ENCODE peak calls at places on chromosomes 6 and 20, in five cellular contexts. P, T, A, F and H are unnamed samples.

GRCh38 chr6:7691675-7692452 is 34.0 kb upstream of the BMP6 start:
- DNase-seq in A (peak), P (no peak), F (peak), T (no peak), H (no peak)

GRCh38 chr20:35305682-35306556 is 13.7 kb upstream of the FAM83C start:
- DNase-seq in T (no peak), F (peak), A (no peak), P (no peak), H (peak)

GRCh38 chr6:161186173-161186769 is 87.6 kb downstream of the AGPAT4 start:
- DNase-seq in P (no peak), A (no peak), F (no peak), T (no peak), H (no peak)

GRCh38 chr6:24313477-24314141 is 44.2 kb downstream of the DCDC2 start:
- DNase-seq in F (peak), A (no peak), P (no peak), T (no peak), H (no peak)

GRCh38 chr20:46629341-46629740 is 21.9 kb downstream of the SLC13A3 start:
- DNase-seq in F (no peak), P (no peak), A (no peak), T (no peak), H (no peak)

GRCh38 chr6:72783035-72783434 is 161.2 kb downstream of the KCNQ5 start:
- DNase-seq in A (no peak), P (no peak), F (no peak), T (no peak), H (no peak)

GRCh38 chr6:167937948-167938911 is 59.2 kb upstream of the KIF25 start:
- DNase-seq in P (no peak), T (no peak), F (no peak), A (no peak), H (no peak)

GRCh38 chr6:73369563-73369962 is at the start of gene OOEP:
- DNase-seq in T (no peak), A (no peak), F (no peak), P (no peak), H (no peak)

GRCh38 chr20:32945710-32946221 is 58.5 kb downstream of the SUN5 start:
- DNase-seq in A (no peak), F (peak), T (peak), P (no peak), H (peak)

GRCh38 chr6:169934699-169935347 is 183.4 kb downstream of the ERMARD start:
- DNase-seq in A (no peak), P (no peak), T (no peak), F (no peak), H (no peak)

GRCh38 chr6:1738682-1739081 is 129.0 kb downstream of the FOXC1 start:
- DNase-seq in A (no peak), F (no peak), T (no peak), P (no peak), H (no peak)

GRCh38 chr6:53029262-53029661 is 34.2 kb upstream of the GSTA4 start:
- DNase-seq in P (no peak), F (no peak), T (no peak), A (no peak), H (no peak)

GRCh38 chr6:93407186-93407585 is 12.2 kb downstream of the EPHA7 start:
- DNase-seq in F (no peak), P (no peak), T (no peak), A (no peak), H (no peak)

GRCh38 chr6:21707527-21707926 is 114.0 kb downstream of the SOX4 start:
- DNase-seq in A (no peak), F (no peak), P (no peak), T (no peak), H (no peak)

GRCh38 chr6:116364361-116364760 is 6.4 kb upstream of the DSE start:
- DNase-seq in A (no peak), F (no peak), T (no peak), P (no peak), H (no peak)

GRCh38 chr6:37262446-37263026 is 4.6 kb upstream of the TMEM217 start:
- DNase-seq in A (no peak), T (no peak), P (no peak), F (no peak), H (no peak)

GRCh38 chr6:36131517-36132220 is 1.4 kb downstream of the MAPK13 start:
- DNase-seq in F (peak), T (no peak), P (peak), A (no peak), H (no peak)

GRCh38 chr6:141077355-141078333 is 1055.1 kb upstream of the GJE1 start:
- DNase-seq in A (peak), F (peak), T (peak), P (no peak), H (peak)

GRCh38 chr6:46113370-46113769 is 16.4 kb upstream of the ENPP4 start:
- DNase-seq in F (no peak), A (no peak), P (no peak), T (peak), H (no peak)

GRCh38 chr6:79421707-79422484 is 115.3 kb downstream of the LCA5 start:
- DNase-seq in T (no peak), F (no peak), A (no peak), P (peak), H (no peak)

GRCh38 chr6:56724455-56724854 is 81.8 kb upstream of the DST start:
- DNase-seq in F (no peak), A (no peak), P (no peak), T (no peak), H (no peak)

GRCh38 chr6:157595768-157596167 is 214.8 kb downstream of the ZDHHC14 start:
- DNase-seq in T (no peak), F (no peak), A (no peak), P (no peak), H (no peak)

GRCh38 chr20:24702501-24703283 is 233.3 kb downstream of the SYNDIG1 start:
- DNase-seq in T (peak), P (no peak), A (no peak), F (no peak), H (no peak)
- TF ChIP-seq SUZ12 in T (no peak), P (no peak), A (no peak), F (no peak), H (no peak)

GRCh38 chr6:106688177-106688951 is 59.0 kb downstream of the QRSL1 start:
- DNase-seq in F (peak), T (no peak), A (no peak), P (peak), H (no peak)

GRCh38 chr6:106684011-106684410 is 54.6 kb downstream of the QRSL1 start:
- DNase-seq in T (no peak), F (no peak), A (no peak), P (no peak), H (no peak)

GRCh38 chr6:106685833-106686232 is 56.5 kb downstream of the QRSL1 start:
- DNase-seq in P (no peak), A (no peak), F (no peak), T (no peak), H (no peak)
- TF ChIP-seq SUZ12 in P (no peak), A (no peak), F (no peak), T (no peak), H (no peak)

DNA sequence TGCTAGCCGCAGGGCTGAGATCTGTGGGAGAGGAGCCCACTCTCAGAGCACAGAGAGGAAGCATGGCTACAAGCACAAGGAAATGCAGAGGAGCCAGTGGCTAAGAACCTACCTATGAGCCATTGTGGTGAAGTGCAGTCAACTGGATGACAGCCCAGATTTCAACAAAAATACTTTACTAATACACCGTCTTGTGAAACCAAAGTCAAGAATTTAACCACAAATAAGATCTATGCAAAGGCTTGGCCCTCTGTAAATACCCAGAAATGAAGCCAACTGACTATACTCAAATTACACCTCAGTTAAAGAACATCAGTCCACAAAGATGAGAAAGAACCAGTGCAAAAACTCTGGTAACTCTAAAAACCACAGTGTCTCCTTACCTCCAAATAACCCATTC is 40.1 kb upstream of the PTCHD4 start:
- DNase-seq in F (no peak), T (no peak), A (no peak), P (no peak), H (no peak)
- TF ChIP-seq SUZ12 in F (no peak), T (no peak), A (no peak), P (no peak), H (no peak)

GRCh38 chr6:33752139-33753015 is 5.7 kb upstream of the IP6K3 start:
- DNase-seq in A (no peak), P (no peak), T (no peak), F (no peak), H (no peak)
- TF ChIP-seq SUZ12 in A (no peak), P (no peak), T (no peak), F (no peak), H (no peak)

GRCh38 chr20:1702288-1702687 is 44.7 kb upstream of the SIRPG start:
- DNase-seq in A (no peak), P (no peak), T (no peak), F (no peak), H (no peak)
- TF ChIP-seq SUZ12 in A (no peak), P (no peak), T (no peak), F (no peak), H (no peak)

GRCh38 chr20:63187338-63188158 is 28.4 kb downstream of the YTHDF1 start:
- DNase-seq in A (no peak), P (no peak), F (no peak), T (no peak), H (no peak)
- TF ChIP-seq SUZ12 in A (no peak), P (no peak), F (no peak), T (no peak), H (no peak)